ENCODE peak calls at places on chromosomes 7 and 10, in eight cellular contexts. D is HuH-7.5, Y is memory B cell, U is cardiac muscle cell, B is heart right ventricle, X is NCI-H1417 treated with DMSO at 0.1 percent for 48 hours, O is ovary, V is body of pancreas. K is an unnamed sample.

GRCh38 chr10:89062861-89063260 is 72.3 kb downstream of the FAS start:
- DNase-seq in U (peak; percentile 76), V (peak; percentile 47), O (peak; percentile 72), X (no peak), D (no peak), Y (no peak), B (peak; percentile 70), K (no peak)

GRCh38 chr10:116356833-116357232 is 32.6 kb downstream of the CCDC172 start:
- DNase-seq in U (no peak), X (no peak), O (no peak), B (no peak), D (no peak), Y (no peak), V (no peak), K (no peak)

GRCh38 chr10:59323831-59324401 is 38.4 kb downstream of the FAM13C start:
- DNase-seq in X (no peak), Y (no peak), D (no peak), V (no peak), B (no peak), O (no peak), U (no peak), K (no peak)

GRCh38 chr7:33596694-33597093 is 308.6 kb upstream of the BMPER start:
- DNase-seq in X (no peak), Y (no peak), U (peak; percentile 40), B (no peak), O (no peak), V (no peak), D (no peak), K (no peak)

GRCh38 chr10:3631709-3632330 is 153.2 kb downstream of the KLF6 start:
- DNase-seq in V (no peak), D (no peak), X (no peak), U (peak; percentile 30), B (no peak), Y (no peak), O (no peak), K (no peak)

GRCh38 chr7:155090647-155091046 is 20.5 kb downstream of the HTR5A start:
- DNase-seq in B (no peak), U (no peak), V (no peak), X (no peak), O (no peak), D (no peak), Y (no peak), K (no peak)

GRCh38 chr10:132271458-132272011 is 36.2 kb downstream of the STK32C start:
- DNase-seq in U (no peak), D (no peak), X (no peak), V (no peak), O (peak; percentile 32), Y (no peak), B (no peak), K (no peak)

GRCh38 chr10:560314-560992 is 129.0 kb downstream of the DIP2C start:
- DNase-seq in O (no peak), D (no peak), U (no peak), X (no peak), V (peak; percentile 67), B (no peak), Y (no peak), K (no peak)

GRCh38 chr10:69634759-69635425 is 4.8 kb downstream of the FAM241B start:
- DNase-seq in X (no peak), O (no peak), B (no peak), U (no peak), D (no peak), Y (no peak), V (no peak), K (no peak)

GRCh38 chr7:45920543-45921380 is at the start of gene IGFBP3:
- DNase-seq in O (peak; percentile 62), U (peak; percentile 73), D (peak; percentile 44), X (peak; percentile 48), B (peak; percentile 52), Y (no peak), V (peak; percentile 81), K (peak; percentile 30)

GRCh38 chr10:44809652-44810051 is 101.5 kb upstream of the TMEM72 start:
- DNase-seq in Y (no peak), B (no peak), U (peak; percentile 78), X (no peak), D (no peak), O (no peak), V (no peak), K (no peak)

GRCh38 chr7:33905389-33906032 is at the start of gene BMPER:
- DNase-seq in U (no peak), Y (no peak), X (no peak), B (peak; percentile 28), D (peak; percentile 55), O (peak; percentile 66), V (peak; percentile 46), K (peak; percentile 61)

GRCh38 chr7:11247545-11247944 is 273.9 kb downstream of the PHF14 start:
- DNase-seq in O (no peak), U (no peak), X (no peak), Y (no peak), D (no peak), V (no peak), B (no peak), K (no peak)

GRCh38 chr10:127774771-127775559 is 38.0 kb downstream of the FOXI2 start:
- DNase-seq in X (no peak), D (no peak), U (no peak), Y (no peak), B (no peak), V (no peak), O (no peak), K (no peak)

GRCh38 chr7:131173148-131173890 is 154.4 kb upstream of the MKLN1 start:
- DNase-seq in V (no peak), Y (no peak), O (no peak), D (no peak), U (no peak), X (no peak), B (no peak), K (no peak)

GRCh38 chr10:132101529-132101928 is 35.8 kb downstream of the JAKMIP3 start:
- DNase-seq in X (no peak), V (no peak), U (no peak), D (no peak), Y (no peak), B (no peak), O (no peak), K (no peak)

GRCh38 chr7:98163704-98164478 is 47.3 kb upstream of the BHLHA15 start:
- DNase-seq in B (no peak), Y (no peak), U (peak; percentile 30), O (no peak), V (peak; percentile 35), D (no peak), X (no peak), K (no peak)

GRCh38 chr7:158396982-158397862 is 190.4 kb downstream of the PTPRN2 start:
- DNase-seq in V (no peak), U (no peak), Y (no peak), D (no peak), X (no peak), B (no peak), O (no peak), K (no peak)

GRCh38 chr7:44416941-44417340 is 73.5 kb downstream of the NUDCD3 start:
- DNase-seq in Y (no peak), B (no peak), V (no peak), O (no peak), D (no peak), U (no peak), X (no peak), K (no peak)

GRCh38 chr10:43939939-43940810 is 291.5 kb upstream of the ZNF32 start:
- DNase-seq in U (peak; percentile 37), D (no peak), Y (no peak), B (no peak), X (no peak), V (no peak), O (no peak), K (peak; percentile 62)

GRCh38 chr7:4066626-4067475 is 615.2 kb upstream of the FOXK1 start:
- DNase-seq in D (no peak), O (no peak), B (no peak), U (no peak), Y (no peak), V (no peak), X (no peak), K (no peak)

GRCh38 chr10:20059084-20059835 is 243.0 kb downstream of the PLXDC2 start:
- DNase-seq in V (no peak), B (no peak), Y (no peak), O (no peak), U (peak; percentile 51), X (no peak), D (no peak), K (no peak)

K was measured in cerebellum.